ENCODE peak calls at places on chromosomes 1 and 21, in four cellular contexts. E is GM23338, C is transverse colon, G is prostate gland. W is an unnamed sample.

GRCh38 chr1:39205102-39205780 is 746 bp downstream of the MACF1 start:
- DNase-seq in E (no peak), C (peak; percentile 23), G (no peak), W (no peak)

GRCh38 chr1:41404308-41404755 is 43.1 kb downstream of the FOXO6 start:
- DNase-seq in E (peak; percentile 90), C (no peak), G (no peak), W (no peak)

GRCh38 chr1:221723918-221724263 is 18.0 kb downstream of the DUSP10 start:
- DNase-seq in E (peak; percentile 11), G (no peak), C (no peak), W (no peak)

GRCh38 chr1:172328266-172328665 is 92.2 kb upstream of the C1orf105 start:
- DNase-seq in G (no peak), C (no peak), E (no peak), W (no peak)

GRCh38 chr1:27538793-27539192 is 48.8 kb upstream of the WASF2 start:
- DNase-seq in C (no peak), G (no peak), E (no peak), W (no peak)

GRCh38 chr1:183942933-183943693 is 94.4 kb downstream of the COLGALT2 start:
- DNase-seq in E (no peak), G (no peak), C (no peak), W (peak; percentile 54)

GRCh38 chr1:212470059-212470458 is 37.3 kb downstream of the NENF start:
- DNase-seq in E (no peak), C (peak; percentile 64), G (peak; percentile 62), W (no peak)

GRCh38 chr1:53681647-53682368 is 57.2 kb downstream of the GLIS1 start:
- DNase-seq in E (peak; percentile 91), C (peak; percentile 72), G (peak; percentile 43), W (no peak)

GRCh38 chr1:23402286-23403037 is 22.1 kb downstream of the TCEA3 start:
- DNase-seq in G (no peak), C (peak; percentile 61), E (no peak), W (no peak)

GRCh38 chr21:41032536-41032935 is 135.4 kb upstream of the BACE2 start:
- DNase-seq in C (no peak), E (no peak), G (no peak), W (no peak)

GRCh38 chr1:208557046-208557445 is 312.9 kb upstream of the PLXNA2 start:
- DNase-seq in G (no peak), E (no peak), C (no peak), W (no peak)

GRCh38 chr1:208556461-208556860 is 312.3 kb upstream of the PLXNA2 start:
- DNase-seq in C (no peak), E (no peak), G (no peak), W (no peak)

GRCh38 chr1:208550978-208551377 is 306.8 kb upstream of the PLXNA2 start:
- DNase-seq in C (no peak), G (no peak), E (no peak), W (no peak)

DNA sequence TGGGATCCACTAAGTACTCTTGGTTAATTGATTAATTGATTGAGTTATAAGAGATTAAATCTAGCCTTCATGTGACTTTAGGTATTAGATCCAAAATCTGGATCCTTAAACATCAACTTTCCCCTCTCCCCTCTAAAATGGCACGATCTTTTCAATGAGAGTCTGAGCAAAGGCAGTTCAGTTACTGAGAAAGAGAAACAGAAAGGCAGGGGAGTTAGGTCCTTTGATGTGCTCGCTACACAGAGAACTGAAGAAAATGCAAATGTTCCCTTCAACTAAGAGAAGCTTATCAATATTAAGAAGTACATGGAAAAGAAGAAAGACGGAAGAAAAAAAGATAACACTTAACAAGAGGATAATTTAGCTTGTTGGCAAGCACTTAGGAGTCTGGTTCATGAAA is 307.4 kb upstream of the PLXNA2 start:
- DNase-seq in E (no peak), G (no peak), C (no peak), W (no peak)
- TF ChIP-seq POLR2AphosphoS5 in E (no peak), G (no peak), C (no peak), W (no peak)

DNA sequence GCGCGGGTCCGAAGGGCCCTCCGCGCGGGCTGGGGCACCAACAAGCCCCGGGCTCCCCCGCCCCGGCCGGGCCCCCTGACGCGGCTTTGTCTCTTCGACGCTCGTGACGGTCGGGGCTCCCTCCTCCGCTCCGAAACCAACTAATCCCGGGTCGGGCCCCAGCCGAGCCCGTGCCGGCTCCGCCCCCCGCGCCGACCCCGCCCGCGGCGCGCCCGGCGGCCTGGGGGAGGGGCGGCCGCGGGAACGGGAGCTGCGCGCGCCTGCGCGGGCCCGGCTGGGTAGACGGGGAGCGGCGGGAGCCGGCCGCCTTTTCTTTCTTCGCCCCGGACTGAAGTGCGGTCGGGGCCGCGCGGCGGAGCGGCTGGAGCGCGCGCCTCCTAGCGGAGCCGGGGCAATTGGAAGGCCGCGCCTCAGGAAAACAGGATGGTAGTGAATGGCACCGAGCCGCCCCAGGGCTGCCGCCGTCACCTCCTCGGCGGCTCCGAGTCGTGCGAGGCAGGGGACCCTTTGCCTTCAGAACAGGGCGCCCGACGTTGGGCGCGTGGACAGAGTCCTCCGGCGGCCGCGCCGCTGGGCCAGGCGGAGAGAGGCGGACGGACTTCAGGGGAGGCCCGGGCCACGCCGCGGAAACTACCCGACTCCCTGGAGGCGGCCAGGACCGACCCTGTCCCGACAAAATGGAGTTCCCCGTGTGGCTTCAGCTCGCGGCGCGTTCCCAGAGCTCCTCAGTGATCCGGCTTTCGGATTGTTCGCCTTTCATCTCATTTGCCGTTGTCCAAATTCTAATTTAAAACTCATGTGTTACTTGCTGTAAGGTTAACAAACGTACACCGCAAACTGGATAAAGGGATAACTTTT is at the start of gene TP53BP2:
- DNase-seq in C (peak; percentile 92), E (peak; percentile 91), G (peak; percentile 88), W (peak; percentile 47)
- TF ChIP-seq POLR2AphosphoS5 in C (peak; percentile 91), E (peak; percentile 54), G (peak; percentile 58), W (peak; percentile 81)

GRCh38 chr1:203368624-203369451 is 17.9 kb upstream of the FMOD start:
- DNase-seq in E (no peak), C (peak; percentile 54), G (no peak), W (no peak)
- TF ChIP-seq POLR2AphosphoS5 in E (no peak), C (peak; percentile 68), G (peak; percentile 16), W (no peak)

DNA sequence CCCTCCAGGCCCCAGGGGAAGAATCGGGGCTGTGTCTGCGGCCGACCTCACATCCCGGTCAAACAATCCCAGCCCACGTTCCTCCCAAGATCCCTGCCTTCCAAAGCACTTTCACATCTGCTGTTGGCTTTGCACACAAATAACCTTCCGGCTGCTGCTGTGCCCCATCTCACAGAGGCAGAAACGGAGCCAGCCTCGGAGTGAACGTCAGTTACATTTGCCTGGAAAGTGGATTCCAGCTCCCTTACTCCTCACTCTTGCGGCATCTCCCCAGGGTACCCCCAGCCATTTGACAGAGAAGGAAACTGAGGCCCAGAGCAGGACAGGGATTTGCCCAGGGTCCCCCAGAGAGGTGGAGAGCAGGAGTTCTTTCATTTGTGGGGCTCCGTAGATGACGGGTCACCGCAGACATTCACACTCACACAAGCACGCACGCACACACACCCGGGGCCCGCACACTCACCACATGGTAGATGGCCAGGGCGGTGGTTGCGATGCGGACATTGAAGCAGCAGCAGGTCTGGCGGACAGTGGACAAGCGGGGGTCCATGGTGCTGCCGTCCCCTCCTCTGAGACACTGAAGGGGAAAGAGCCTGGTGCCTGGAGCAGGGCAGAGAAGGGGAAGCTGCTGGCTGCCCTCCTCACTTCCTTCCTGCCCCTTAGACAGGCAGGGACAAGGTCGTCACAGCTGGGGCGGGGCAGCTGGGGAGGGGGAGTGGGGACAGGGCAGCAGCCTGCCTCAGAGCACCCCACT is at the start of gene LAPTM5:
- DNase-seq in G (no peak), E (no peak), C (peak; percentile 72), W (no peak)
- TF ChIP-seq POLR2AphosphoS5 in G (no peak), E (no peak), C (peak; percentile 53), W (no peak)

GRCh38 chr1:10401281-10401680 is 2.4 kb downstream of the PGD start:
- DNase-seq in G (no peak), E (no peak), C (no peak), W (no peak)

GRCh38 chr1:10398278-10398733 is 558 bp upstream of the PGD start:
- DNase-seq in C (no peak), G (no peak), E (no peak), W (no peak)

GRCh38 chr1:10398734-10399486 is at the start of gene PGD:
- DNase-seq in C (peak; percentile 99), G (peak; percentile 97), E (peak; percentile 99), W (peak; percentile 78)

GRCh38 chr1:10400013-10400412 is 1.1 kb downstream of the PGD start:
- DNase-seq in E (no peak), G (no peak), C (no peak), W (no peak)

DNA sequence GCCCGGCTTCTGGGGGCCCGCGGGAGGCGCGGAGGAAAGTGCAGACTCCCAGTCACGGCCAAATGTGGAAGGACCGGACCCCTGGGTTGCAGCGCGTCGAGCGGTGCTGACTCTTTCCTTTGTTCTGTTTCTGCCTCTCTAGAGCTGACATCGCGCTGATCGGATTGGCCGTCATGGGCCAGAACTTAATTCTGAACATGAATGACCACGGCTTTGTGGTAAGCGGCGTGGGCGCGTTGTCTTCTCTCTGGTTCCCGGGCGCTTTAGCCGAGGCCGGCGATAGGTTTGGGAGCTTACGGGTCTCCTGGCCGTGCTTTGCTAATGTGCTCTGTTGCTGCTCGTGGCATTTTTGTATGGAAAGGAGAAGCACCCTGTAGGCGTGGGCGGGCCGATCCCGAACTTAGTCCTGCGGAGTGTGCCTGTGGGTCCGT is 638 bp downstream of the PGD start:
- DNase-seq in C (no peak), G (peak; percentile 9), E (no peak), W (no peak)
- TF ChIP-seq POLR2AphosphoS5 in C (no peak), G (no peak), E (no peak), W (no peak)

W was measured in Panc1.